ENCODE peak calls at places on chromosomes 12 and 14, in five cellular contexts. One of them, this sample, is unnamed.

GRCh38 chr12:59874781-59875180 is 279.0 kb downstream of the SLC16A7 start:
- DNase-seq in GM23338: peak; percentile 78
- DNase-seq in stomach: no peak
- DNase-seq in A549: no peak
- DNase-seq in osteoblast: no peak
- DNase-seq in this sample: peak; percentile 54

GRCh38 chr14:96363751-96364336 is 518 bp downstream of the GSKIP start:
- DNase-seq in GM23338: peak; percentile 67
- DNase-seq in stomach: peak; percentile 67
- DNase-seq in A549: peak; percentile 24
- DNase-seq in osteoblast: peak; percentile 85
- DNase-seq in this sample: peak; percentile 81

GRCh38 chr12:627863-628805 is 35.1 kb downstream of the NINJ2 start:
- DNase-seq in GM23338: no peak
- DNase-seq in stomach: no peak
- DNase-seq in A549: no peak
- DNase-seq in osteoblast: no peak
- DNase-seq in this sample: peak; percentile 75

GRCh38 chr14:61388976-61389576 is 67.7 kb downstream of the PRKCH start:
- DNase-seq in GM23338: no peak
- DNase-seq in stomach: no peak
- DNase-seq in A549: no peak
- DNase-seq in osteoblast: no peak
- DNase-seq in this sample: no peak

GRCh38 chr12:11628353-11628752 is 21.1 kb upstream of the ETV6 start:
- DNase-seq in GM23338: no peak
- DNase-seq in stomach: no peak
- DNase-seq in A549: no peak
- DNase-seq in osteoblast: no peak
- DNase-seq in this sample: no peak

GRCh38 chr12:53231859-53232640 is at the start of gene RARG:
- DNase-seq in GM23338: peak; percentile 77
- DNase-seq in stomach: peak; percentile 63
- DNase-seq in A549: peak; percentile 87
- DNase-seq in osteoblast: peak; percentile 96
- DNase-seq in this sample: peak; percentile 89

GRCh38 chr12:108803428-108804105 is 53.8 kb downstream of the SSH1 start:
- DNase-seq in GM23338: peak; percentile 90
- DNase-seq in stomach: peak; percentile 80
- DNase-seq in A549: peak; percentile 92
- DNase-seq in osteoblast: no peak
- DNase-seq in this sample: peak; percentile 93

GRCh38 chr14:59918824-59919581 is 941 bp upstream of the LRRC9 start:
- DNase-seq in GM23338: peak; percentile 43
- DNase-seq in stomach: no peak
- DNase-seq in A549: peak; percentile 28
- DNase-seq in osteoblast: peak; percentile 72
- DNase-seq in this sample: no peak

GRCh38 chr12:5000658-5001390 is 42.9 kb upstream of the KCNA5 start:
- DNase-seq in GM23338: no peak
- DNase-seq in stomach: no peak
- DNase-seq in A549: no peak
- DNase-seq in osteoblast: peak; percentile 10
- DNase-seq in this sample: peak; percentile 72

GRCh38 chr12:1947081-1947480 is 28.6 kb upstream of the CACNA2D4 start:
- DNase-seq in GM23338: no peak
- DNase-seq in stomach: no peak
- DNase-seq in A549: no peak
- DNase-seq in osteoblast: peak; percentile 58
- DNase-seq in this sample: no peak

GRCh38 chr12:26338574-26339572 is 143.5 kb downstream of the SSPN start:
- DNase-seq in GM23338: no peak
- DNase-seq in stomach: no peak
- DNase-seq in A549: peak; percentile 12
- DNase-seq in osteoblast: peak; percentile 63
- DNase-seq in this sample: no peak

GRCh38 chr14:44369401-44370123 is 137.5 kb downstream of the FSCB start:
- DNase-seq in GM23338: peak; percentile 8
- DNase-seq in stomach: no peak
- DNase-seq in A549: no peak
- DNase-seq in osteoblast: no peak
- DNase-seq in this sample: no peak
- TF ChIP-seq CTCF in GM23338: peak; percentile 40
- TF ChIP-seq CTCF in stomach: no peak
- TF ChIP-seq CTCF in A549: no peak
- TF ChIP-seq CTCF in osteoblast: no peak
- TF ChIP-seq CTCF in this sample: peak; percentile 68

GRCh38 chr14:93047187-93047586 is 68.5 kb downstream of the ITPK1 start:
- DNase-seq in GM23338: no peak
- DNase-seq in stomach: no peak
- DNase-seq in A549: no peak
- DNase-seq in osteoblast: peak; percentile 3
- DNase-seq in this sample: no peak

GRCh38 chr14:93045965-93046695 is 69.6 kb downstream of the ITPK1 start:
- DNase-seq in GM23338: no peak
- DNase-seq in stomach: no peak
- DNase-seq in A549: no peak
- DNase-seq in osteoblast: peak; percentile 98
- DNase-seq in this sample: no peak

GRCh38 chr14:93047661-93048060 is 68.1 kb downstream of the ITPK1 start:
- DNase-seq in GM23338: no peak
- DNase-seq in stomach: no peak
- DNase-seq in A549: no peak
- DNase-seq in osteoblast: peak; percentile 66
- DNase-seq in this sample: no peak

GRCh38 chr14:93045211-93045674 is 70.5 kb downstream of the ITPK1 start:
- DNase-seq in GM23338: peak; percentile 52
- DNase-seq in stomach: no peak
- DNase-seq in A549: no peak
- DNase-seq in osteoblast: peak; percentile 54
- DNase-seq in this sample: peak; percentile 89

GRCh38 chr14:93046696-93047050 is 69.1 kb downstream of the ITPK1 start:
- DNase-seq in GM23338: peak; percentile 31
- DNase-seq in stomach: no peak
- DNase-seq in A549: no peak
- DNase-seq in osteoblast: peak; percentile 60
- DNase-seq in this sample: no peak
- H3K27ac ChIP-seq in GM23338: no peak overlapping the region
- H3K27ac ChIP-seq in stomach: no peak overlapping the region
- H3K27ac ChIP-seq in A549: peak overlapping the region; percentile 88
- H3K27ac ChIP-seq in osteoblast: no peak overlapping the region
- H3K27ac ChIP-seq in this sample: no peak overlapping the region

GRCh38 chr12:95546491-95546813 is 4.8 kb downstream of the USP44 start:
- DNase-seq in GM23338: peak; percentile 44
- DNase-seq in stomach: no peak
- DNase-seq in A549: no peak
- DNase-seq in osteoblast: no peak
- DNase-seq in this sample: peak; percentile 70

GRCh38 chr12:95548539-95549391 is 2.5 kb downstream of the USP44 start:
- DNase-seq in GM23338: peak; percentile 82
- DNase-seq in stomach: peak; percentile 48
- DNase-seq in A549: peak; percentile 51
- DNase-seq in osteoblast: peak; percentile 58
- DNase-seq in this sample: peak; percentile 92

GRCh38 chr12:95545731-95546490 is 5.4 kb downstream of the USP44 start:
- DNase-seq in GM23338: peak; percentile 28
- DNase-seq in stomach: no peak
- DNase-seq in A549: no peak
- DNase-seq in osteoblast: no peak
- DNase-seq in this sample: no peak

GRCh38 chr12:95548056-95548538 is 3.2 kb downstream of the USP44 start:
- DNase-seq in GM23338: peak; percentile 68
- DNase-seq in stomach: peak; percentile 29
- DNase-seq in A549: no peak
- DNase-seq in osteoblast: peak; percentile 82
- DNase-seq in this sample: peak; percentile 88

GRCh38 chr12:95547522-95548055 is 3.7 kb downstream of the USP44 start:
- DNase-seq in GM23338: peak; percentile 78
- DNase-seq in stomach: no peak
- DNase-seq in A549: no peak
- DNase-seq in osteoblast: no peak
- DNase-seq in this sample: peak; percentile 82
- H3K4me3 ChIP-seq in GM23338: peak overlapping the region; percentile 84
- H3K4me3 ChIP-seq in stomach: peak overlapping the region; percentile 74
- H3K4me3 ChIP-seq in A549: peak overlapping the region; percentile 88
- H3K4me3 ChIP-seq in osteoblast: peak overlapping the region; percentile 59
- H3K4me3 ChIP-seq in this sample: peak overlapping the region; percentile 84

GRCh38 chr14:55572578-55572977 is 7.4 kb upstream of the KTN1 start:
- DNase-seq in GM23338: no peak
- DNase-seq in stomach: peak; percentile 44
- DNase-seq in A549: no peak
- DNase-seq in osteoblast: no peak
- DNase-seq in this sample: no peak
- TF ChIP-seq CTCF in GM23338: no peak
- TF ChIP-seq CTCF in stomach: no peak
- TF ChIP-seq CTCF in A549: no peak
- TF ChIP-seq CTCF in osteoblast: no peak
- TF ChIP-seq CTCF in this sample: no peak

DNA sequence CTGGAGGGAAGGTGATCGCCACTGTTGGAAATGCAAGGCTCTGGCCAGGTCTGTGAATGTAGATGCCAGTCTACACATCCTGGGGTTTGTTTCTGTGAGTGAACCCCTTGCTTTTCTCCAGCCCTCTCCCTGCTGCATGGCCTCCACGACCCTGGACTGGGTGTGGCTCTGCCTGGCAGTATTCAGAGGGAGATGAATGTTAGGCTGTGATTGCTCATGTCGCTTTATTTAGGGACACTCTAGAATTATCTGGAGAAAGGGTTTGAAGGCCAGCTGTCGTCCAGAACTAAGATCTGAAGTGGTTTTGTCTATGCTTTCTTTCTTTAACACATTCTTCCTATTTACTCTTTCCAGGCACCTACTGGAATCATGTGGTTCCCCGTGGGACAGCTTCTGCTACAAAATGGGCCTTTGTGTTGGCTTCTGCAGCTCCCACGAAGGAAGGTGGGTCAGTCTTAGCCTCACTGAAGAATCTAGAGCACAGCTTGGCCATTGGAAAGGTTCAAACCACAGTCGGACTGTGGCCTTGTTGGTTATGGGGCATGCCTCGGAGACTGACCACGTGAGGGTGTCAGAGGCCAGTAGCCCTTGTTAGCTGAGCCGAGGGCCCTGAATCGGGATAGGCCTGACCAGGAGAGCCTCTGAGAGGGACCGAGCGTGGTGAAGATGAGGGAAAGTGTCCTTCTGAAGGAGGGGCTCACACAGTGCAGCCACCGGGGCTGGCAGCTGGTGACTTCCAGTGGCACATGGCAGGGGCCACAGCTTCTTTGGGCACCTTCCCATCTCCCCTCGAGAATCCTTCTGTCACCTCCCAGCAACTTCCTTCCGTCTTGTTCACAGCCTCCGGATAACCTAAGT is 59.1 kb downstream of the ANKRD9 start:
- DNase-seq in GM23338: no peak
- DNase-seq in stomach: no peak
- DNase-seq in A549: no peak
- DNase-seq in osteoblast: peak; percentile 67
- DNase-seq in this sample: no peak
- H3K27ac ChIP-seq in GM23338: no peak overlapping the region
- H3K27ac ChIP-seq in stomach: no peak overlapping the region
- H3K27ac ChIP-seq in A549: no peak overlapping the region
- H3K27ac ChIP-seq in osteoblast: no peak overlapping the region
- H3K27ac ChIP-seq in this sample: no peak overlapping the region

GRCh38 chr12:38327356-38327755 is 10.8 kb downstream of the ALG10B start:
- DNase-seq in GM23338: no peak
- DNase-seq in stomach: no peak
- DNase-seq in A549: no peak
- DNase-seq in osteoblast: no peak
- DNase-seq in this sample: no peak

DNA sequence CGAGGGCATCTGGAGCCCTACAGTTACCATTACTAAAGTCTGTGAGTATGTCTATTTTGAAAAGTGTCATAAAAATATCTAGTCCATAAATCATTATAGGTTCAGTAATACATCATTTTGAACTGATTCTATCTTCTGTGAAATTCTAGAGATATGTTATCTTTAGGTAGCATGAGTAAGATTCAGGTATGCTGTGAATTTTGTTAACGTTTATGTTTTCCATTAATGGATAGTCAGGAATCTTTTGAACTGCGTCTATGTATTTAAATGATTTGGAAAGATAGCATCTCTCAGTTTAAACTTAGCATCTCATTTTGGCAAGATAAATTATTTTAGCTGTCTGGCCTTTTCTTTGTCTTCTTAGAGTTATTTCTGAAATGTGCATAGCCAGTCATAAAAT is 8.3 kb downstream of the ALG10B start:
- DNase-seq in GM23338: no peak
- DNase-seq in stomach: no peak
- DNase-seq in A549: no peak
- DNase-seq in osteoblast: no peak
- DNase-seq in this sample: no peak
- H3K4me3 ChIP-seq in GM23338: no peak overlapping the region
- H3K4me3 ChIP-seq in stomach: no peak overlapping the region
- H3K4me3 ChIP-seq in A549: no peak overlapping the region
- H3K4me3 ChIP-seq in osteoblast: no peak overlapping the region
- H3K4me3 ChIP-seq in this sample: no peak overlapping the region

GRCh38 chr12:120630139-120630895 is 10.1 kb upstream of the CABP1 start:
- DNase-seq in GM23338: no peak
- DNase-seq in stomach: no peak
- DNase-seq in A549: no peak
- DNase-seq in osteoblast: no peak
- DNase-seq in this sample: no peak

GRCh38 chr12:120620624-120621023 is 19.8 kb upstream of the CABP1 start:
- DNase-seq in GM23338: no peak
- DNase-seq in stomach: peak; percentile 51
- DNase-seq in A549: no peak
- DNase-seq in osteoblast: no peak
- DNase-seq in this sample: no peak

GRCh38 chr12:120628919-120629318 is 11.5 kb upstream of the CABP1 start:
- DNase-seq in GM23338: peak; percentile 72
- DNase-seq in stomach: peak; percentile 32
- DNase-seq in A549: peak; percentile 28
- DNase-seq in osteoblast: no peak
- DNase-seq in this sample: peak; percentile 91

GRCh38 chr12:120631097-120631496 is 9.3 kb upstream of the CABP1 start:
- DNase-seq in GM23338: no peak
- DNase-seq in stomach: no peak
- DNase-seq in A549: no peak
- DNase-seq in osteoblast: no peak
- DNase-seq in this sample: no peak

GRCh38 chr12:120625557-120626419 is 14.6 kb upstream of the CABP1 start:
- DNase-seq in GM23338: peak; percentile 75
- DNase-seq in stomach: no peak
- DNase-seq in A549: peak; percentile 83
- DNase-seq in osteoblast: no peak
- DNase-seq in this sample: peak; percentile 87
- TF ChIP-seq CTCF in GM23338: peak; percentile 51
- TF ChIP-seq CTCF in stomach: no peak
- TF ChIP-seq CTCF in A549: peak; percentile 17
- TF ChIP-seq CTCF in osteoblast: no peak
- TF ChIP-seq CTCF in this sample: peak; percentile 62